ENCODE peak calls at places on chromosomes 11 and 22, in six cellular contexts. U, C, I, O, B and Y are unnamed samples.

GRCh38 chr11:88175004-88175706 is at the start of gene RAB38:
- DNase-seq in U (no peak), C (no peak), I (peak; percentile 20), O (peak; percentile 64), B (peak; percentile 63), Y (no peak)

GRCh38 chr11:64100345-64100744 is 64.6 kb downstream of the FLRT1 start:
- DNase-seq in U (no peak), C (no peak), I (no peak), O (no peak), B (no peak), Y (no peak)

GRCh38 chr11:117629146-117629545 is 167.9 kb downstream of the DSCAML1 start:
- DNase-seq in U (no peak), C (no peak), I (no peak), O (no peak), B (no peak), Y (no peak)

GRCh38 chr11:122436188-122436555 is 219.3 kb upstream of the UBASH3B start:
- DNase-seq in U (no peak), C (no peak), I (no peak), O (no peak), B (no peak), Y (no peak)

GRCh38 chr22:45585946-45586540 is 83.4 kb downstream of the FBLN1 start:
- DNase-seq in U (no peak), C (no peak), I (no peak), O (no peak), B (no peak), Y (no peak)

GRCh38 chr22:47301820-47302475 is 539.5 kb downstream of the TBC1D22A start:
- DNase-seq in U (no peak), C (no peak), I (no peak), O (no peak), B (no peak), Y (no peak)

GRCh38 chr11:69878144-69878883 is 59.1 kb upstream of the FGF3 start:
- DNase-seq in U (no peak), C (no peak), I (no peak), O (no peak), B (no peak), Y (no peak)

GRCh38 chr11:94511932-94512781 is at the start of gene C11orf97:
- DNase-seq in U (no peak), C (peak; percentile 26), I (peak; percentile 62), O (peak; percentile 75), B (peak; percentile 72), Y (peak; percentile 8)

GRCh38 chr22:27850000-27850465 is 48.5 kb upstream of the MN1 start:
- DNase-seq in U (no peak), C (no peak), I (no peak), O (no peak), B (no peak), Y (no peak)

GRCh38 chr11:65448418-65449196 is 26.0 kb downstream of the NEAT1 start:
- DNase-seq in U (no peak), C (peak; percentile 77), I (no peak), O (no peak), B (peak; percentile 66), Y (peak; percentile 58)

GRCh38 chr11:65572356-65573043 is at the start of gene FAM89B:
- DNase-seq in U (no peak), C (peak; percentile 77), I (peak; percentile 79), O (peak; percentile 92), B (peak; percentile 94), Y (peak; percentile 77)

GRCh38 chr11:11578542-11578941 is 43.3 kb downstream of the GALNT18 start:
- DNase-seq in U (no peak), C (no peak), I (no peak), O (no peak), B (no peak), Y (no peak)

DNA sequence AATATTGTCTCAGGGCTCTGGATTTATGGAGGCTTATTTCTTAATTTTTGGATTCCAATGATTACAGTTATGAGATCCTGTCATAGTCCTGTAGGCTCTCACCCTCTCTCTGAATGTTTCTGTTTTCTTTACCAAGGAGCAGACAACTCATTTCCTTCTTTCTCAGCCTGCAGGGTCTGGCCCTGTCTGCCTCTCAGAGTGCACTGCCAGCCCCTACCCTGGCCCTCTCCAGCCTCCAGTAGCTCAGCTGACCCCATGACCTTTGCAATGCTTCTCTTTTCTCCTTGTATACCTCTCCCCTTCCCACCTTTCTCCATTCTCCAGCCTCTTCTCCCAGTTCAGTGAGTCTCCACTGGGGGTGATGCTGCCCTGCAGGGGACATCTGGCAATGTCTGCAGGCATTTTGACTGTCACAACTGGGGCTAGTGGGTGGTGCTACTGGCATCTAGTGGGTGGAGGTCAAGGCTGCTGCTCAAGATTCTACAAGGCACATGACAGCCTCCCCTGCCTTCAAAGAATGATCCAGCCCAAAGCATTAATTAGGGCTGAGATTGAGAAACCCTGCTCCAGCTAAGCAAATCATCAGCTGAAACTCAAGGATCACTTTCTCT is 78.8 kb downstream of the APIP start:
- DNase-seq in U (no peak), C (no peak), I (no peak), O (no peak), B (peak; percentile 65), Y (no peak)
- TF ChIP-seq CTCF in U (no peak), C (no peak), I (no peak), O (no peak), B (no peak), Y (no peak)

DNA sequence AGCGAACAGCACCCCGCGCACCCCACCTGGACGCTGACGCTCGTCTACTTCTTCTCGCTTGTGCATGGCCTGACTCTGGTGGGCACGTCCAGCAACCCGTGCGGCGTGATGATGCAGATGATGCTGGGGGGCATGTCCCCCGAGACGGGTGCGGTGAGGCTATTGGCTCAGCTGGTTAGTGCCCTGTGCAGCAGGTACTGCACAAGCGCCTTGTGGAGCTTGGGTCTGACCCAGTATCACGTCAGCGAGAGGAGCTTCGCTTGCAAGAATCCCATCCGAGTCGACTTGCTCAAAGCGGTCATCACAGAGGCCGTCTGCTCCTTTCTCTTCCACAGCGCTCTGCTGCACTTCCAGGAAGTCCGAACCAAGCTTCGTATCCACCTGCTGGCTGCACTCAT is 440 bp downstream of the AQP11 start:
- DNase-seq in U (no peak), C (peak; percentile 59), I (peak; percentile 25), O (peak; percentile 53), B (peak; percentile 70), Y (peak; percentile 19)
- TF ChIP-seq CTCF in U (no peak), C (no peak), I (peak; percentile 20), O (no peak), B (no peak), Y (no peak)

DNA sequence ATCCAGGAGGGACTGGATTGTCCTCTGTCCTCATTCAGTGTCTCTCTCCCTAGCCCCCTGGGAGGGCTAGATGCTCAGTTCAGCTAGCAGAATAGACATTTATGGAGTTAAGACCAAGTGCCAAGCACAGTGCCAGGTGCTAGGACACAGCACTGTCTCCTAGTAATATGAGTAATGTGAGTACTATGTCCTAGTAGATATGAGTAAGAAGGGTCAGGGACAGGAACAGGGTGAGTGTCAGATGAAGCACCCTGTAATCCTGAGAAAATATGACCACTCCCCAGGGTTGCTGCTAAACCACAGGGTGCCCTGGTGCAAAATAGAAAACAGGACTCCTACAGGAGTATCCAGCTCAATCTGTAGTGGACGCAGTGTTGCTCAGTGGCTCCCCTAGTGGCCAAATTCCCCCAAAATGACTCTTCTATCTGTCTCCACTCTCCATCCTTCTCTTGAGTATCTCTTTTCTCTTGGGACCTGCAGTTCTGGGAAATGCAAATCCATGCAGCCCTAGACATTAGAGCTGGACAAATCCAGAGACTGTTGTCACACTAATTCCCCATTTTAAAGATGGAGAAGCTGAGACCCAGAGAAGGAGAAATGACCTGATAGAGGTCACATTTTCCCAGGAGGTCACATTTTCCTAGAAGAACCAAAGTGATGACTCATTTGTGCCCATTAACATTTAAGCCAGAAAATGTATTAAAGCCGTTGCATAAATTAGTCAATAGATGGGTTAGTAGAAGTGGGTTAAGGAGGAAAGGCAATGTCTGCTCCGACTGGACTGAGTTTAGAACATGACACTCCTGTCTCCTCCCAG is 214.3 kb downstream of the NXPE2 start:
- DNase-seq in U (no peak), C (no peak), I (peak; percentile 14), O (no peak), B (no peak), Y (no peak)
- TF ChIP-seq CTCF in U (peak; percentile 30), C (peak; percentile 19), I (peak; percentile 59), O (no peak), B (no peak), Y (peak; percentile 47)

DNA sequence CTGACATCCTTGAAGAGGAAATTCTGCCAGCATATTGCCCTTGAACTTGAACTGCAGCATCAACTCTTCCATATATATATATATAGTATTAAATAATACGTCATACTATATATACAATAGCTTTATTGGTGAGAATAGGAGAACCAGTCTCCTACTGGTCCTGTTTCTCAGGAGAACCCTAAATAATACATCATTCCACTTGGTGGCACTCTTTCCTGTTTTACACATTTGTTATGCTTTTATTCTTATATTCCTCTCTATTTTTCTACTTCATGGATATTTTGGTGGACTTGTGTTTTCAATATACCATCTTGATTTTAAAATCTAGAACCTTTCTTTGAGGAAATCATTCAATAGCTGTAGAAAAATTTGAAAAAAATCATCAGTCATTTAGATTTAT is 193.3 kb downstream of the TRPC6 start:
- DNase-seq in U (no peak), C (peak; percentile 35), I (no peak), O (no peak), B (peak; percentile 29), Y (no peak)
- TF ChIP-seq CTCF in U (peak; percentile 9), C (peak; percentile 38), I (peak; percentile 54), O (no peak), B (peak; percentile 19), Y (peak; percentile 53)